ENCODE peak calls at places on chromosomes 2 and 18, in six cellular contexts. G is OCI-LY7, M is MM.1S, R is GM23338, Y is PC-3, D is SK-N-SH. F is an unnamed sample.

GRCh38 chr2:211534655-211535054 is 978.3 kb downstream of the CPS1 start:
- DNase-seq in G (no peak), M (no peak), R (peak; percentile 3), Y (no peak), D (peak; percentile 33), F (peak; percentile 5)

GRCh38 chr18:13587477-13587876 is 138.9 kb downstream of the FAM210A start:
- DNase-seq in G (no peak), M (no peak), R (no peak), Y (no peak), D (no peak), F (no peak)

GRCh38 chr18:7617738-7618422 is 50.8 kb downstream of the PTPRM start:
- DNase-seq in G (no peak), M (no peak), R (peak; percentile 59), Y (no peak), D (no peak), F (peak; percentile 74)

GRCh38 chr2:42390401-42390969 is 29.5 kb upstream of the COX7A2L start:
- DNase-seq in G (no peak), M (no peak), R (no peak), Y (no peak), D (no peak), F (no peak)

GRCh38 chr18:57352761-57353136 is 392 bp downstream of the ST8SIA3 start:
- DNase-seq in G (no peak), M (no peak), R (peak; percentile 41), Y (no peak), D (peak; percentile 78), F (peak; percentile 52)

GRCh38 chr2:83596592-83597339 is 862.3 kb downstream of the SUCLG1 start:
- DNase-seq in G (no peak), M (no peak), R (no peak), Y (no peak), D (no peak), F (no peak)

GRCh38 chr2:1698188-1698945 is 45.9 kb downstream of the PXDN start:
- DNase-seq in G (no peak), M (no peak), R (no peak), Y (no peak), D (no peak), F (no peak)

GRCh38 chr2:63992061-63992685 is 27.1 kb downstream of the VPS54 start:
- DNase-seq in G (no peak), M (no peak), R (no peak), Y (no peak), D (no peak), F (peak; percentile 29)

GRCh38 chr2:125479143-125479636 is 1176.8 kb upstream of the GYPC start:
- DNase-seq in G (no peak), M (no peak), R (no peak), Y (no peak), D (no peak), F (no peak)

GRCh38 chr18:54888933-54889332 is 60.7 kb downstream of the RAB27B start:
- DNase-seq in G (no peak), M (no peak), R (no peak), Y (no peak), D (no peak), F (no peak)
- TF ChIP-seq EZH2phosphoT487 in G (no peak), M (no peak), R (no peak), Y (no peak), D (no peak), F (no peak)

GRCh38 chr2:173884403-173884802 is 80.8 kb downstream of the SP3 start:
- DNase-seq in G (peak; percentile 41), M (peak; percentile 39), R (peak; percentile 68), Y (peak; percentile 78), D (peak; percentile 51), F (peak; percentile 70)

GRCh38 chr2:173880561-173880960 is 84.6 kb downstream of the SP3 start:
- DNase-seq in G (no peak), M (no peak), R (no peak), Y (no peak), D (no peak), F (no peak)

GRCh38 chr2:173876833-173877413 is 88.2 kb downstream of the SP3 start:
- DNase-seq in G (no peak), M (no peak), R (peak; percentile 20), Y (no peak), D (no peak), F (no peak)

GRCh38 chr2:173881886-173882285 is 83.3 kb downstream of the SP3 start:
- DNase-seq in G (peak; percentile 28), M (no peak), R (no peak), Y (peak; percentile 27), D (no peak), F (no peak)

GRCh38 chr2:173881466-173881865 is 83.7 kb downstream of the SP3 start:
- DNase-seq in G (peak; percentile 67), M (no peak), R (no peak), Y (no peak), D (peak; percentile 20), F (no peak)
- H3K4me1 ChIP-seq in G (peaks cover 62% of the 10 kb centered on the region), M (no peaks in the 10 kb centered on the region), R (no peaks in the 10 kb centered on the region), Y (peaks cover 6% of the 10 kb centered on the region), D (no peaks in the 10 kb centered on the region), F (no peaks in the 10 kb centered on the region)

GRCh38 chr2:191892391-191892790 is 45.5 kb upstream of the CAVIN2 start:
- DNase-seq in G (no peak), M (peak; percentile 16), R (no peak), Y (peak; percentile 59), D (no peak), F (no peak)

GRCh38 chr2:191899442-191899841 is 52.6 kb upstream of the CAVIN2 start:
- DNase-seq in G (no peak), M (no peak), R (no peak), Y (peak; percentile 87), D (no peak), F (no peak)

GRCh38 chr2:191895743-191896142 is 48.9 kb upstream of the CAVIN2 start:
- DNase-seq in G (no peak), M (no peak), R (no peak), Y (no peak), D (no peak), F (no peak)

GRCh38 chr2:191895195-191895594 is 48.3 kb upstream of the CAVIN2 start:
- DNase-seq in G (no peak), M (no peak), R (no peak), Y (no peak), D (no peak), F (no peak)

GRCh38 chr2:191894681-191895147 is 47.8 kb upstream of the CAVIN2 start:
- DNase-seq in G (no peak), M (no peak), R (no peak), Y (peak; percentile 85), D (no peak), F (no peak)
- H3K4me2 ChIP-seq in G (no peak overlapping the region), M (no peak overlapping the region), R (no peak overlapping the region), Y (peak overlapping the region; percentile 64), D (peak overlapping the region; percentile 53), F (no peak overlapping the region)

GRCh38 chr2:113720167-113720566 is 36.3 kb downstream of the SLC35F5 start:
- DNase-seq in G (peak; percentile 11), M (peak; percentile 28), R (peak; percentile 34), Y (peak; percentile 66), D (peak; percentile 28), F (peak; percentile 5)
- TF ChIP-seq EZH2phosphoT487 in G (no peak), M (no peak), R (no peak), Y (no peak), D (no peak), F (no peak)

F was measured in neural progenitor cell.